ENCODE peak calls at places on chromosomes 12 and 14, in four cellular contexts. Q, U, S and J are unnamed samples.

GRCh38 chr12:46071769-46072624 is 81.6 kb upstream of the SCAF11 start:
- DNase-seq in S (peak), U (peak), Q (peak), J (peak)

GRCh38 chr12:11661491-11662085 is 12.1 kb downstream of the ETV6 start:
- DNase-seq in S (no peak), U (peak), Q (no peak), J (no peak)

GRCh38 chr12:132315951-132316350 is 13.4 kb downstream of the GALNT9 start:
- DNase-seq in Q (no peak), U (no peak), S (no peak), J (peak)

GRCh38 chr14:35932659-35933159 is 106.6 kb downstream of the BRMS1L start:
- DNase-seq in Q (no peak), U (no peak), S (no peak), J (no peak)

GRCh38 chr12:48794870-48795269 is 6.0 kb upstream of the ADCY6 start:
- DNase-seq in Q (peak), U (no peak), S (no peak), J (no peak)

GRCh38 chr14:99274346-99275221 is 2.6 kb upstream of the BCL11B start:
- DNase-seq in S (peak), U (peak), Q (peak), J (no peak)

GRCh38 chr12:117441751-117442150 is 80.3 kb upstream of the NOS1 start:
- DNase-seq in Q (no peak), S (no peak), U (no peak), J (no peak)

GRCh38 chr14:56195727-56196126 is 77.5 kb downstream of the PELI2 start:
- DNase-seq in Q (no peak), S (peak), U (no peak), J (no peak)

GRCh38 chr14:94966868-94967267 is 190.5 kb downstream of the DICER1 start:
- DNase-seq in U (no peak), Q (no peak), S (no peak), J (no peak)

GRCh38 chr12:98188649-98189048 is 326.7 kb upstream of the TMPO start:
- DNase-seq in U (no peak), Q (peak), S (no peak), J (no peak)

GRCh38 chr12:51836012-51836832 is 12.3 kb downstream of the FIGNL2 start:
- DNase-seq in S (no peak), U (no peak), Q (no peak), J (no peak)

GRCh38 chr12:104998423-104999346 is 12.6 kb downstream of the NOPCHAP1 start:
- DNase-seq in U (peak), S (peak), Q (no peak), J (no peak)

GRCh38 chr14:69079188-69079742 is 73.7 kb downstream of the DCAF5 start:
- DNase-seq in Q (peak), S (no peak), U (no peak), J (no peak)

GRCh38 chr14:79017561-79017960 is 847.4 kb downstream of the NRXN3 start:
- DNase-seq in S (no peak), U (no peak), Q (no peak), J (no peak)

GRCh38 chr12:31008241-31008711 is 65.4 kb upstream of the DDX11 start:
- DNase-seq in S (no peak), U (no peak), Q (no peak), J (peak)

GRCh38 chr12:77049767-77050353 is 15.5 kb downstream of the E2F7 start:
- DNase-seq in S (peak), Q (peak), U (no peak), J (no peak)

GRCh38 chr12:100698518-100698917 is 96.1 kb upstream of the ANO4 start:
- DNase-seq in U (no peak), Q (no peak), S (no peak), J (no peak)